ENCODE peak calls at places on chromosomes 5 and 9, in ten cellular contexts. One of them, this sample, is unnamed.

GRCh38 chr5:67166460-67166871 is 30.1 kb downstream of the CD180 start:
- DNase-seq in psoas muscle: peak
- DNase-seq in EL: no peak
- DNase-seq in activated T-cell treated with anti-CD3 and anti-CD28 coated beads for 1 hour: peak
- DNase-seq in caudate nucleus: no peak
- DNase-seq in AG20443: peak
- DNase-seq in posterior cingulate gyrus: peak
- DNase-seq in PC-3: peak
- DNase-seq in iPS-NIHi11: peak
- DNase-seq in cardiac muscle cell: no peak
- DNase-seq in this sample: no peak

GRCh38 chr5:149938272-149938671 is 6.3 kb downstream of the PDE6A start:
- DNase-seq in psoas muscle: peak
- DNase-seq in EL: peak
- DNase-seq in activated T-cell treated with anti-CD3 and anti-CD28 coated beads for 1 hour: no peak
- DNase-seq in caudate nucleus: no peak
- DNase-seq in AG20443: no peak
- DNase-seq in posterior cingulate gyrus: no peak
- DNase-seq in PC-3: peak
- DNase-seq in iPS-NIHi11: no peak
- DNase-seq in cardiac muscle cell: peak
- DNase-seq in this sample: peak

GRCh38 chr5:142837274-142837673 is 67.1 kb downstream of the ARHGAP26 start:
- DNase-seq in psoas muscle: no peak
- DNase-seq in EL: no peak
- DNase-seq in activated T-cell treated with anti-CD3 and anti-CD28 coated beads for 1 hour: no peak
- DNase-seq in caudate nucleus: no peak
- DNase-seq in AG20443: no peak
- DNase-seq in posterior cingulate gyrus: no peak
- DNase-seq in PC-3: no peak
- DNase-seq in iPS-NIHi11: no peak
- DNase-seq in cardiac muscle cell: peak
- DNase-seq in this sample: no peak

GRCh38 chr9:12604154-12604825 is 88.9 kb upstream of the TYRP1 start:
- DNase-seq in psoas muscle: no peak
- DNase-seq in EL: peak
- DNase-seq in activated T-cell treated with anti-CD3 and anti-CD28 coated beads for 1 hour: no peak
- DNase-seq in caudate nucleus: no peak
- DNase-seq in AG20443: peak
- DNase-seq in posterior cingulate gyrus: no peak
- DNase-seq in PC-3: peak
- DNase-seq in iPS-NIHi11: no peak
- DNase-seq in cardiac muscle cell: peak
- DNase-seq in this sample: peak

GRCh38 chr9:134209731-134210311 is 45.5 kb upstream of the RNU6ATAC start:
- DNase-seq in psoas muscle: peak
- DNase-seq in EL: no peak
- DNase-seq in activated T-cell treated with anti-CD3 and anti-CD28 coated beads for 1 hour: no peak
- DNase-seq in caudate nucleus: no peak
- DNase-seq in AG20443: no peak
- DNase-seq in posterior cingulate gyrus: peak
- DNase-seq in PC-3: no peak
- DNase-seq in iPS-NIHi11: no peak
- DNase-seq in cardiac muscle cell: no peak
- DNase-seq in this sample: no peak

GRCh38 chr5:177473461-177473991 is at the start of gene DBN1:
- DNase-seq in psoas muscle: peak
- DNase-seq in EL: peak
- DNase-seq in activated T-cell treated with anti-CD3 and anti-CD28 coated beads for 1 hour: no peak
- DNase-seq in caudate nucleus: no peak
- DNase-seq in AG20443: peak
- DNase-seq in posterior cingulate gyrus: no peak
- DNase-seq in PC-3: peak
- DNase-seq in iPS-NIHi11: peak
- DNase-seq in cardiac muscle cell: peak
- DNase-seq in this sample: peak

GRCh38 chr5:115450741-115451140 is 93.8 kb downstream of the FEM1C start:
- DNase-seq in psoas muscle: no peak
- DNase-seq in EL: peak
- DNase-seq in activated T-cell treated with anti-CD3 and anti-CD28 coated beads for 1 hour: no peak
- DNase-seq in caudate nucleus: no peak
- DNase-seq in AG20443: peak
- DNase-seq in posterior cingulate gyrus: no peak
- DNase-seq in PC-3: no peak
- DNase-seq in iPS-NIHi11: no peak
- DNase-seq in cardiac muscle cell: no peak
- DNase-seq in this sample: peak

GRCh38 chr9:6239694-6240093 is 24.1 kb downstream of the IL33 start:
- DNase-seq in psoas muscle: no peak
- DNase-seq in EL: no peak
- DNase-seq in activated T-cell treated with anti-CD3 and anti-CD28 coated beads for 1 hour: no peak
- DNase-seq in caudate nucleus: no peak
- DNase-seq in AG20443: no peak
- DNase-seq in posterior cingulate gyrus: no peak
- DNase-seq in PC-3: no peak
- DNase-seq in iPS-NIHi11: no peak
- DNase-seq in cardiac muscle cell: no peak
- DNase-seq in this sample: no peak

GRCh38 chr9:127904518-127904887 is 5.1 kb upstream of the ST6GALNAC6 start:
- DNase-seq in psoas muscle: no peak
- DNase-seq in EL: no peak
- DNase-seq in activated T-cell treated with anti-CD3 and anti-CD28 coated beads for 1 hour: no peak
- DNase-seq in caudate nucleus: no peak
- DNase-seq in AG20443: no peak
- DNase-seq in posterior cingulate gyrus: no peak
- DNase-seq in PC-3: no peak
- DNase-seq in iPS-NIHi11: no peak
- DNase-seq in cardiac muscle cell: peak
- DNase-seq in this sample: no peak

GRCh38 chr5:32690153-32690552 is 21.0 kb upstream of the NPR3 start:
- DNase-seq in psoas muscle: no peak
- DNase-seq in EL: peak
- DNase-seq in activated T-cell treated with anti-CD3 and anti-CD28 coated beads for 1 hour: no peak
- DNase-seq in caudate nucleus: no peak
- DNase-seq in AG20443: no peak
- DNase-seq in posterior cingulate gyrus: no peak
- DNase-seq in PC-3: peak
- DNase-seq in iPS-NIHi11: no peak
- DNase-seq in cardiac muscle cell: no peak
- DNase-seq in this sample: peak

GRCh38 chr5:171797563-171797962 is 11.9 kb downstream of the SMIM23 start:
- DNase-seq in psoas muscle: no peak
- DNase-seq in EL: no peak
- DNase-seq in activated T-cell treated with anti-CD3 and anti-CD28 coated beads for 1 hour: no peak
- DNase-seq in caudate nucleus: no peak
- DNase-seq in AG20443: no peak
- DNase-seq in posterior cingulate gyrus: no peak
- DNase-seq in PC-3: no peak
- DNase-seq in iPS-NIHi11: no peak
- DNase-seq in cardiac muscle cell: no peak
- DNase-seq in this sample: no peak

GRCh38 chr9:135074354-135075233 is 12.9 kb upstream of the OLFM1 start:
- DNase-seq in psoas muscle: no peak
- DNase-seq in EL: no peak
- DNase-seq in activated T-cell treated with anti-CD3 and anti-CD28 coated beads for 1 hour: no peak
- DNase-seq in caudate nucleus: no peak
- DNase-seq in AG20443: no peak
- DNase-seq in posterior cingulate gyrus: peak
- DNase-seq in PC-3: no peak
- DNase-seq in iPS-NIHi11: peak
- DNase-seq in cardiac muscle cell: no peak
- DNase-seq in this sample: no peak

GRCh38 chr5:172455511-172456061 is 1.3 kb upstream of the SH3PXD2B start:
- DNase-seq in psoas muscle: peak
- DNase-seq in EL: peak
- DNase-seq in activated T-cell treated with anti-CD3 and anti-CD28 coated beads for 1 hour: no peak
- DNase-seq in caudate nucleus: no peak
- DNase-seq in AG20443: peak
- DNase-seq in posterior cingulate gyrus: peak
- DNase-seq in PC-3: no peak
- DNase-seq in iPS-NIHi11: no peak
- DNase-seq in cardiac muscle cell: no peak
- DNase-seq in this sample: peak

GRCh38 chr5:40360685-40361084 is 319.0 kb upstream of the PTGER4 start:
- DNase-seq in psoas muscle: no peak
- DNase-seq in EL: peak
- DNase-seq in activated T-cell treated with anti-CD3 and anti-CD28 coated beads for 1 hour: no peak
- DNase-seq in caudate nucleus: no peak
- DNase-seq in AG20443: no peak
- DNase-seq in posterior cingulate gyrus: no peak
- DNase-seq in PC-3: no peak
- DNase-seq in iPS-NIHi11: no peak
- DNase-seq in cardiac muscle cell: no peak
- DNase-seq in this sample: no peak

GRCh38 chr5:115543931-115544370 is 624 bp downstream of the FEM1C start:
- DNase-seq in psoas muscle: no peak
- DNase-seq in EL: peak
- DNase-seq in activated T-cell treated with anti-CD3 and anti-CD28 coated beads for 1 hour: peak
- DNase-seq in caudate nucleus: peak
- DNase-seq in AG20443: peak
- DNase-seq in posterior cingulate gyrus: peak
- DNase-seq in PC-3: peak
- DNase-seq in iPS-NIHi11: peak
- DNase-seq in cardiac muscle cell: peak
- DNase-seq in this sample: peak

GRCh38 chr5:78905084-78905938 is 79.8 kb downstream of the ARSB start:
- DNase-seq in psoas muscle: no peak
- DNase-seq in EL: no peak
- DNase-seq in activated T-cell treated with anti-CD3 and anti-CD28 coated beads for 1 hour: no peak
- DNase-seq in caudate nucleus: no peak
- DNase-seq in AG20443: no peak
- DNase-seq in posterior cingulate gyrus: no peak
- DNase-seq in PC-3: no peak
- DNase-seq in iPS-NIHi11: no peak
- DNase-seq in cardiac muscle cell: no peak
- DNase-seq in this sample: peak

GRCh38 chr9:89743216-89743575 is 138.4 kb downstream of the GADD45G start:
- DNase-seq in psoas muscle: no peak
- DNase-seq in EL: no peak
- DNase-seq in activated T-cell treated with anti-CD3 and anti-CD28 coated beads for 1 hour: peak
- DNase-seq in caudate nucleus: no peak
- DNase-seq in AG20443: no peak
- DNase-seq in posterior cingulate gyrus: peak
- DNase-seq in PC-3: no peak
- DNase-seq in iPS-NIHi11: no peak
- DNase-seq in cardiac muscle cell: no peak
- DNase-seq in this sample: no peak

GRCh38 chr5:177430146-177430951 is 3.9 kb downstream of the GRK6 start:
- DNase-seq in psoas muscle: no peak
- DNase-seq in EL: no peak
- DNase-seq in activated T-cell treated with anti-CD3 and anti-CD28 coated beads for 1 hour: no peak
- DNase-seq in caudate nucleus: no peak
- DNase-seq in AG20443: no peak
- DNase-seq in posterior cingulate gyrus: no peak
- DNase-seq in PC-3: no peak
- DNase-seq in iPS-NIHi11: no peak
- DNase-seq in cardiac muscle cell: no peak
- DNase-seq in this sample: no peak

GRCh38 chr5:126044111-126044668 is 379.0 kb upstream of the GRAMD2B start:
- DNase-seq in psoas muscle: no peak
- DNase-seq in EL: peak
- DNase-seq in activated T-cell treated with anti-CD3 and anti-CD28 coated beads for 1 hour: no peak
- DNase-seq in caudate nucleus: no peak
- DNase-seq in AG20443: peak
- DNase-seq in posterior cingulate gyrus: no peak
- DNase-seq in PC-3: peak
- DNase-seq in iPS-NIHi11: no peak
- DNase-seq in cardiac muscle cell: peak
- DNase-seq in this sample: peak

GRCh38 chr5:76710991-76711390 is 4.9 kb upstream of the F2R start:
- DNase-seq in psoas muscle: no peak
- DNase-seq in EL: peak
- DNase-seq in activated T-cell treated with anti-CD3 and anti-CD28 coated beads for 1 hour: no peak
- DNase-seq in caudate nucleus: no peak
- DNase-seq in AG20443: no peak
- DNase-seq in posterior cingulate gyrus: no peak
- DNase-seq in PC-3: peak
- DNase-seq in iPS-NIHi11: no peak
- DNase-seq in cardiac muscle cell: no peak
- DNase-seq in this sample: peak

This sample was measured in GM23248.